ENCODE peak calls at places on chromosomes 16 and 17, in four cellular contexts. F is body of pancreas, N is HepG2, D is lower lobe of right lung. G is an unnamed sample.
A peak's percentile ranks its signal among the peaks of the same experiment; 100 is the strongest.

GRCh38 chr17:3926860-3927627 is 10.8 kb upstream of the P2RX1 start:
- DNase-seq in F (no peak), D (no peak), N (peak; percentile 23), G (no peak)

GRCh38 chr16:75025766-75026165 is 26.9 kb downstream of the ZNRF1 start:
- DNase-seq in D (no peak), N (no peak), F (no peak), G (no peak)

GRCh38 chr16:8936421-8936820 is 27.3 kb downstream of the USP7 start:
- DNase-seq in F (peak; percentile 56), N (peak; percentile 70), D (no peak), G (peak; percentile 48)

GRCh38 chr17:19249681-19250080 is 12.5 kb downstream of the EPN2 start:
- DNase-seq in D (no peak), N (no peak), F (no peak), G (no peak)

GRCh38 chr16:47787695-47788094 is 326.6 kb downstream of the PHKB start:
- DNase-seq in N (no peak), F (no peak), D (no peak), G (no peak)

GRCh38 chr16:12628526-12628925 is 175.2 kb downstream of the CPPED1 start:
- DNase-seq in N (no peak), F (no peak), D (no peak), G (no peak)

GRCh38 chr16:64370112-64370511 is 751.8 kb downstream of the CDH11 start:
- DNase-seq in D (no peak), F (no peak), N (no peak), G (no peak)

GRCh38 chr16:81586421-81586820 is 141.8 kb downstream of the CMIP start:
- DNase-seq in F (no peak), D (no peak), N (no peak), G (no peak)

GRCh38 chr17:81426676-81427445 is 31.6 kb downstream of the BAHCC1 start:
- DNase-seq in F (no peak), D (no peak), N (no peak), G (no peak)

GRCh38 chr17:75159196-75160031 is 5.1 kb upstream of the JPT1 start:
- DNase-seq in N (no peak), D (no peak), F (no peak), G (no peak)

GRCh38 chr17:77842148-77842905 is 116.2 kb upstream of the TNRC6C start:
- DNase-seq in D (peak; percentile 33), F (no peak), N (no peak), G (no peak)

GRCh38 chr17:78034429-78035091 is 76.1 kb downstream of the TNRC6C start:
- DNase-seq in D (no peak), N (no peak), F (no peak), G (no peak)

GRCh38 chr16:3023415-3023668 is 400 bp downstream of the HCFC1R1 start:
- DNase-seq in D (no peak), F (peak; percentile 72), N (no peak), G (no peak)

GRCh38 chr17:81865733-81866439 is 5.3 kb downstream of the ARHGDIA start:
- DNase-seq in F (peak; percentile 97), D (no peak), N (peak; percentile 68), G (no peak)

GRCh38 chr17:75637143-75637538 is 3.9 kb downstream of the SMIM5 start:
- DNase-seq in D (peak; percentile 64), N (no peak), F (no peak), G (no peak)

DNA sequence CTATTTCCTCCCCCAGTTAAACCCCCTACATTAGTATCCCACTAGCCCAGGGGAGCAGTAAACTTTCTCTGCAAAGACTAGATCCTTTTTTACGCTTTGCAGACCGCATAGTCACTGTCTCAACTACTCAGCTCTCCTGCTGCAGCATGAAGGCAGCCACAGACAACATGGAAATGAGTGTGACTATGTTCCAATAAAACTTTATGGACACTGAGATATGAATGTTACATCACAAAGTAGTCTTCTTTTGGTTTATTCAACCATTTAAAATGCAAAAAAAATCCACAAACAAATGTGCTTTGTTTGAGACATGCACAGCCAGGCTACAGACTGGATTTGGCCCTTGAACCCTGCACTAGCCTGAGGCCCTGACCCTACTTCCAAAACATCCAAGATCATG is 1.9 kb upstream of the RNASEK start:
- DNase-seq in D (no peak), N (no peak), F (no peak), G (no peak)
- TF ChIP-seq CTCF in D (no peak), N (no peak), F (no peak), G (no peak)

GRCh38 chr16:89253548-89254287 is 36.2 kb downstream of the ZNF778 start:
- DNase-seq in D (no peak), F (no peak), N (no peak), G (no peak)

GRCh38 chr16:89257757-89258465 is 40.4 kb downstream of the ZNF778 start:
- DNase-seq in N (no peak), F (no peak), D (no peak), G (no peak)

GRCh38 chr16:89261691-89262563 is 44.4 kb downstream of the ZNF778 start:
- DNase-seq in D (no peak), F (no peak), N (peak; percentile 62), G (no peak)

GRCh38 chr16:89257281-89257731 is 39.8 kb downstream of the ZNF778 start:
- DNase-seq in F (no peak), N (no peak), D (no peak), G (no peak)

DNA sequence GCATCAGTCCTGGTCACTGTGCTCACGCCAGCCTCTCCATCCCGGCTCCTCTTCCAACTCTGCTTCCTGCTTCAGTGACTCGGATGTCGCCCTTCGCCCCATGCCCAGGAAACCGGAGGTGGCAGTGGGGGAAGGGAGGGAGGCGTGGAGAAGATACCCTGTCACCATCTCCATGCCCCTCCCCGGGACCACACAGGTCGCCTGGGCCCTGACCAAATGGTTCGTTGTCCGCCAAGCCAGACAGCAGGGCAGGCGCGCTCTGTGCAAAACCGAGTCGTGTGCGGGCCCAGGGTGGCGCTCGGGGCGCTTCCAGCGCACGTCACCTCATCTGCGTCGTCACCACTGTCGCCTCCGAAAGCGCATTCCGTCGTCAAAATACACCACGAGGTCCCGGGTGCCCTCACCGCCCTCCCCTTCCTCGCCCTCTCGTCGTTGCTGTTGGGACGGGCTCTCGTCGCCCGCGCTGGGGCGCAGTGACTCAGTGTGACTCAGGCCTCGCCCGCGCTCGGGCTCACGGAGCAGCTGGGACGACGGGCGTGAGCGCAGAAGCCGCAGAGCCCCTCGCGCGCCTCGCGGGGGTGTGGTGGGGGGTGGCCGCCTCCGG is 39.2 kb downstream of the ZNF778 start:
- DNase-seq in N (no peak), F (no peak), D (peak; percentile 70), G (no peak)
- H3K4me3 ChIP-seq in N (no peak overlapping the region), F (no peak overlapping the region), D (peak overlapping the region; percentile 55), G (peak overlapping the region; percentile 23)

GRCh38 chr16:14613991-14614390 is 16.1 kb downstream of the PARN start:
- DNase-seq in F (no peak), D (no peak), N (no peak), G (no peak)
- H3K36me3 ChIP-seq in F (peaks cover 20% of the 10 kb centered on the region), D (peaks cover 97% of the 10 kb centered on the region), N (peaks cover 38% of the 10 kb centered on the region), G (no peaks in the 10 kb centered on the region)

GRCh38 chr17:63116228-63116627 is 150.2 kb downstream of the TANC2 start:
- DNase-seq in D (no peak), N (peak; percentile 13), F (no peak), G (no peak)
- TF ChIP-seq CTCF in D (no peak), N (no peak), F (no peak), G (peak; percentile 5)

GRCh38 chr17:46976626-46977270 is 2.3 kb downstream of the RPRML start:
- DNase-seq in F (no peak), D (no peak), N (no peak), G (no peak)
- H3K4me3 ChIP-seq in F (no peak overlapping the region), D (no peak overlapping the region), N (no peak overlapping the region), G (no peak overlapping the region)

GRCh38 chr16:69319381-69319780 is 8.2 kb downstream of the VPS4A start:
- DNase-seq in N (no peak), D (no peak), F (no peak), G (no peak)
- H3K36me3 ChIP-seq in N (peaks cover 59% of the 10 kb centered on the region), D (peaks cover 100% of the 10 kb centered on the region), F (peaks cover 38% of the 10 kb centered on the region), G (peaks cover 15% of the 10 kb centered on the region)

DNA sequence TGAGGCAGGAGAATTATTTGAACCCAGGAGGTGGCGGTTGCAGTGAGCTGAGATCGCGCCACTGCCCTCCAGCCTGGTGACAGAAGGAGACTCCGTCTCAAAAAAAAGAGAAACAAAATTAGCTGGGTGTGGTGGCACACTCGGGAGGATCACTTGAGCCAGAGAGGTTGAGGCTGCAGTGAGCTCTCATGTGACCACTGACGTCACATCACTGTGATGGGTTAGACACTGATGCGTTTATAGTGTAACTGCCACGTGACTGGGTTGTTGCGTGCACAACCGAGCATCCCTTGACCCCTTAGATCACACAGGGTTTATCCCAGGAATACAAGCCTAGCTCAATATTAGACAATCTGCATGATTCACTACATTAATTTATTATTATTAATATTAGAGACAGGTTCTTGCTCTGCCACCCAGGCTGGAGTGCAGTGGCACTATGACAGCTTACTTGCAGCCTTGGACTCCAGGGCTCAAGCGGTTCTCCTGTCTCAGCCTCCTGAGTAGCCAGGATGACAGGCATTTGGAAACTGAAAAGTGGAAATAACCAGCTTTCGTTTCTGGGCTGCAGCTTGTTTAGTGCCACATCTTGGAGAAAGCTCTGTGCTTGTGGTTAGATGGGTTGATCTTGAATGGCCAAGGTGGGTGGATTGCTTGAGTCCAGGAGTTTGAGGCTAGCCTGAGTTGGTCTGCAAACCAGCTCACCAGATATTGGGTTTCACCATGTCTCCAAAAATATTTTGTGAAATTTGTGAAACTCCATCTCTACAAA is 26.4 kb upstream of the ABR start:
- DNase-seq in D (peak; percentile 61), N (no peak), F (no peak), G (no peak)
- TF ChIP-seq CTCF in D (no peak), N (no peak), F (no peak), G (no peak)